ENCODE peak calls at places on chromosomes 3 and 15, in four cellular contexts. F is SK-N-SH, O is HepG2, Z is GM12892. S is an unnamed sample.
A peak's percentile ranks its signal among the peaks of the same experiment; 100 is the strongest.

GRCh38 chr15:58856090-58856489 is 77.4 kb downstream of the SLTM start:
- DNase-seq in F (no peak), O (no peak), Z (no peak), S (no peak)

GRCh38 chr15:35306361-35306981 is 221.4 kb upstream of the NANOGP8 start:
- DNase-seq in F (no peak), O (no peak), Z (no peak), S (no peak)

GRCh38 chr15:67777773-67778172 is 47.5 kb upstream of the SKOR1 start:
- DNase-seq in F (no peak), O (no peak), Z (no peak), S (no peak)

GRCh38 chr3:46400000-46400734 is 6.7 kb downstream of the CCR5AS start:
- DNase-seq in F (no peak), O (no peak), Z (no peak), S (no peak)

GRCh38 chr3:122977645-122978466 is 49.7 kb downstream of the SEMA5B start:
- DNase-seq in F (peak; percentile 63), O (peak; percentile 73), Z (no peak), S (no peak)

GRCh38 chr3:56825579-56826438 is 24.1 kb upstream of the ARHGEF3 start:
- DNase-seq in F (no peak), O (no peak), Z (no peak), S (no peak)

GRCh38 chr3:96449803-96450202 is 364.6 kb upstream of the EPHA6 start:
- DNase-seq in F (no peak), O (peak; percentile 61), Z (no peak), S (no peak)

GRCh38 chr3:15426579-15427118 is 695 bp downstream of the METTL6 start:
- DNase-seq in F (no peak), O (no peak), Z (no peak), S (no peak)

GRCh38 chr3:141260131-141260927 is 28.7 kb downstream of the PXYLP1 start:
- DNase-seq in F (no peak), O (no peak), Z (no peak), S (no peak)

GRCh38 chr15:68526784-68527183 is 52.0 kb upstream of the CORO2B start:
- DNase-seq in F (no peak), O (no peak), Z (no peak), S (no peak)

GRCh38 chr15:70140543-70141375 is 43.0 kb upstream of the TLE3 start:
- DNase-seq in F (no peak), O (peak; percentile 94), Z (no peak), S (no peak)

GRCh38 chr15:72184165-72184811 is 13.3 kb downstream of the GRAMD2A start:
- DNase-seq in F (peak; percentile 80), O (peak; percentile 40), Z (no peak), S (no peak)

GRCh38 chr3:132343018-132343612 is 25.9 kb downstream of the ACP3 start:
- DNase-seq in F (peak; percentile 41), O (peak; percentile 50), Z (no peak), S (no peak)

GRCh38 chr3:194976049-194976451 is 290.4 kb downstream of the FAM43A start:
- DNase-seq in F (no peak), O (no peak), Z (no peak), S (no peak)

GRCh38 chr3:174986685-174987084 is 127.6 kb downstream of the NAALADL2 start:
- DNase-seq in F (no peak), O (no peak), Z (no peak), S (no peak)

GRCh38 chr15:76340198-76340801 is 3.7 kb downstream of the ISL2 start:
- DNase-seq in F (peak; percentile 28), O (no peak), Z (no peak), S (peak; percentile 43)

GRCh38 chr3:130429069-130430023 is 83.9 kb downstream of the COL6A5 start:
- DNase-seq in F (no peak), O (no peak), Z (no peak), S (no peak)

GRCh38 chr15:89090791-89091666 is 2.8 kb downstream of the ABHD2 start:
- DNase-seq in F (peak; percentile 42), O (no peak), Z (no peak), S (no peak)

GRCh38 chr15:35757323-35757722 is 211.4 kb upstream of the DPH6 start:
- DNase-seq in F (no peak), O (no peak), Z (no peak), S (no peak)

GRCh38 chr3:184334470-184335158 is 2.8 kb upstream of the FAM131A start:
- DNase-seq in F (no peak), O (no peak), Z (no peak), S (no peak)

GRCh38 chr3:143236226-143236964 is 116.8 kb downstream of the CHST2 start:
- DNase-seq in F (no peak), O (no peak), Z (no peak), S (no peak)

GRCh38 chr3:194485876-194486539 is 794 bp downstream of the ATP13A3 start:
- DNase-seq in F (no peak), O (no peak), Z (peak; percentile 34), S (peak; percentile 32)

GRCh38 chr3:129461461-129462146 is 21.6 kb downstream of the IFT122 start:
- DNase-seq in F (no peak), O (no peak), Z (no peak), S (no peak)

GRCh38 chr15:37931868-37932267 is 2.6 kb upstream of the TMCO5A start:
- DNase-seq in F (no peak), O (no peak), Z (no peak), S (no peak)

GRCh38 chr15:98428253-98428989 is 219.9 kb upstream of the IGF1R start:
- DNase-seq in F (peak; percentile 87), O (peak; percentile 57), Z (peak; percentile 76), S (peak; percentile 82)

GRCh38 chr15:65008989-65009388 is 19.3 kb upstream of the SPG21 start:
- DNase-seq in F (no peak), O (no peak), Z (no peak), S (no peak)

GRCh38 chr3:4996223-4996765 is 17.1 kb downstream of the BHLHE40 start:
- DNase-seq in F (no peak), O (no peak), Z (no peak), S (no peak)

GRCh38 chr15:43932907-43933306 is 106.1 kb downstream of the WDR76 start:
- DNase-seq in F (no peak), O (no peak), Z (no peak), S (no peak)

GRCh38 chr3:66593978-66594377 is 93.2 kb upstream of the LRIG1 start:
- DNase-seq in F (no peak), O (peak; percentile 74), Z (no peak), S (no peak)
- TF ChIP-seq TAF1 in F (no peak), O (no peak), Z (no peak), S (no peak)

GRCh38 chr3:99532246-99532645 is 106.1 kb upstream of the COL8A1 start:
- DNase-seq in F (peak; percentile 8), O (peak; percentile 29), Z (no peak), S (no peak)
- TF ChIP-seq TAF1 in F (no peak), O (no peak), Z (no peak), S (no peak)

DNA sequence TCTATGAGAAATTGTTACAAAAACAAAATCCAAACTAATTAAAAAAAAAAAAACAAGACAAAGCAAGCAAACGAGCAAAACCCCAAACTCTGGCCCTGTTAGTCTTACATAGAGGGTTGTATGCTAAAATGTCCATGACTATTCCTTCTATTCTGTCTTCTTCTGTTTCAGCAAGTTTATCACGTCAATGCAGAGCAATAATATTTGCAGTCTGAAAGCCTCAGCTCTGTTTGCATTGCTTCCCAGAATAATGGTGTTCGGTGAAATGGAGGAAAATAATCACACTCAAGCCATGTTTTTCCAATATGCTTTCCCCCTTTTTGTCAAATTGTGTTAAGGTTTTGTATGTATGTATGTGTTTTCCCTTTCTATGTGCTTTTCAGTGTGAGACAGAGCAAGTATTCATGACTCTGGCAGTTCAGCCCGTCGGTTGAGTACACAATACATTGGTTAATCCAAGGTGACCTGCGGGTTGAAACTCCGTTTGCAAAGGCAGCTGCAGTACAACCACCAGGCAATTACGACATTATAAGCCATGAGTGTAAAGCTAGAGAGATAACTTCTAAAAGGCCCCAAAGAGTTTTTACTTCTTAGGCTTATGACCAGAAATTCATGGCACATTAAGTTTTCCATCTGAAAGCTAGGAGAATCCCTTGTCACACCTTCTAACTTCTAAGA is 34.9 kb upstream of the MAGI1 start:
- DNase-seq in F (no peak), O (peak; percentile 88), Z (no peak), S (no peak)
- TF ChIP-seq TAF1 in F (no peak), O (no peak), Z (no peak), S (no peak)

DNA sequence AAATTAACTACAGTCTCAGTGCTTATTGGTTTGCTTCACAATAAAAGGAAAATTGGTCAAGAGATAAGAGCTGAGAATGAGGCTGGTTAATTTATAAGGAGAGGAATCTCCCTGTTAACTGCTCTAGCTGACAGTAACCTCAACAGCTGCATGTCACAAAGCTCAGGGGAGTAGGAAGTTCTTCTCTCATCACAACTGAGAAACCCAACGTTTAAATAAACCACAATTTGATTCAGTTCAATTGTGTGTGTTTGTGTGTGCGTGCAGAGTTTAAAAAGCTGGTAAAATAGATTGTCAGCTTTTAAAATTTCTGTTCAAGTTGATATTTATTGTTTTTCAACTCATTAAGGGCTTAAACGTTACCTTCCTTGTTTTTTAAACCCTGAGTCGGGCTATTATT is 3.5 kb upstream of the TGFBR2 start:
- DNase-seq in F (no peak), O (no peak), Z (no peak), S (no peak)
- TF ChIP-seq TAF1 in F (no peak), O (no peak), Z (no peak), S (no peak)

DNA sequence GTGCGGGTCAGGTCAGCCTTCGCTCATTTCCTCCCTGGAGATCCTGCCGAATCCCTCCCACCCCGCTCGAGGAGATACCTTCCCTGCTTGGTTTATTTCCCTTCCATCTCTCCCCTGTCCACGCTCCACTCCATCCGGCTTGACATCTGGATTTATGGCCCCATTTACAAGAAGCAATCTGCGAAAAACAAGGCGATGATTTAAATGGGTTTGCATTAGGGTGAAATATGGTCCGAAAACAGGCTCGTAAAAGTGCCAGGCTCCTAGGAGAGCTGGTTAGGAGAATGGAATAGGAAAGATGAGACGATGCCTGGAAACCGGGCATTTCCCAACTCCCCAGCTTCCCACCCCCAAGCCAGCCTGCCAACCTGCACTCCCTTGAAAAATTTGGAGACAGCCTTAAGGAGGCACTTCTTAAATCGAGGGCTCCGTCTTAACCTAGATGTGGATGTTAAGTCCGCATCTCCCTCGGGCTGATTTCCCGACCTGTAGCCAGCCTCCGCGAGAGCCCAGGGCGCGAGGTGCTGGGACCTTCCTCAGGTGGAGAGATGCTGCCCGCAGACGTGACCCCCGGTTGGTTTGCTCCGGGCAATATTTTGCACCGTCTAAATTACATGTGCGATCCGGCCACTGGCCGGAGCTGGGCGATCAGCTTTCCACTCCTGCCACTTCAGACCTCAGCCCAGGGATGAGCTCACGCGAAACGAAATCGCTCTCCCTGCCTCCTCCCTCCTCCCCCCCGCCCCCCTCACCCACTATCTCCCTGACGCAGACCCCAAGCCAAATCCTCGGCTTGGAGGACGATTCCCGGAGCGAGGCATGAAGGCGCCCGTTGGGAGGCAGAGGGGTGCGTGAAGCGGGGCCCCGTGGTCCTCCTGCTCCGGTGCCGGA is 1.3 kb downstream of the GRM7 start:
- DNase-seq in F (peak; percentile 60), O (no peak), Z (no peak), S (no peak)
- TF ChIP-seq TAF1 in F (no peak), O (no peak), Z (no peak), S (no peak)

GRCh38 chr3:116741462-116741861 is 31.9 kb downstream of the TUSC7 start:
- DNase-seq in F (peak; percentile 11), O (no peak), Z (no peak), S (no peak)
- TF ChIP-seq TAF1 in F (no peak), O (no peak), Z (no peak), S (no peak)

GRCh38 chr3:126267169-126267975 is 87.0 kb upstream of the ALDH1L1 start:
- DNase-seq in F (peak; percentile 82), O (peak; percentile 88), Z (no peak), S (no peak)
- TF ChIP-seq TAF1 in F (no peak), O (peak; percentile 37), Z (no peak), S (no peak)